ENCODE peak calls at places on chromosomes 16 and 17, in four cellular contexts. Z, X, J and O are unnamed samples.

GRCh38 chr17:50533720-50534148 is 1.2 kb downstream of the EPN3 start:
- DNase-seq in Z (no peak), X (no peak), J (no peak), O (no peak)

GRCh38 chr16:30434852-30435251 is 5.0 kb upstream of the DCTPP1 start:
- DNase-seq in Z (no peak), X (no peak), J (no peak), O (no peak)

GRCh38 chr17:83151442-83152220 is 72.2 kb downstream of the METRNL start:
- DNase-seq in Z (no peak), X (peak; percentile 10), J (no peak), O (no peak)

GRCh38 chr17:67718325-67718941 is 697 bp downstream of the NOL11 start:
- DNase-seq in Z (no peak), X (peak; percentile 39), J (peak; percentile 16), O (peak; percentile 13)

GRCh38 chr16:89951509-89951908 is 3.0 kb downstream of the DEF8 start:
- DNase-seq in Z (no peak), X (no peak), J (no peak), O (no peak)

GRCh38 chr17:7440823-7441174 is 1.5 kb downstream of the FGF11 start:
- DNase-seq in Z (no peak), X (peak; percentile 45), J (no peak), O (no peak)

GRCh38 chr17:82782657-82783207 is 30.9 kb downstream of the TBCD start:
- DNase-seq in Z (no peak), X (no peak), J (no peak), O (no peak)

GRCh38 chr17:61480414-61480807 is 28.2 kb downstream of the TBX4 start:
- DNase-seq in Z (no peak), X (no peak), J (no peak), O (no peak)

GRCh38 chr17:62630365-62631085 is 3.1 kb downstream of the MRC2 start:
- DNase-seq in Z (no peak), X (no peak), J (no peak), O (no peak)

GRCh38 chr16:48158296-48158695 is 2.5 kb upstream of the ABCC12 start:
- DNase-seq in Z (peak; percentile 12), X (peak; percentile 87), J (no peak), O (no peak)

GRCh38 chr17:63697341-63698286 is 2.3 kb downstream of the LIMD2 start:
- DNase-seq in Z (no peak), X (no peak), J (peak; percentile 78), O (peak; percentile 76)

GRCh38 chr17:77264617-77265230 is 124.0 kb downstream of the SEC14L1 start:
- DNase-seq in Z (no peak), X (no peak), J (no peak), O (no peak)

GRCh38 chr17:45376606-45377005 is 56.1 kb downstream of the ARHGAP27 start:
- DNase-seq in Z (no peak), X (no peak), J (no peak), O (no peak)

GRCh38 chr17:61770043-61770442 is 93.3 kb downstream of the BRIP1 start:
- DNase-seq in Z (no peak), X (no peak), J (no peak), O (no peak)

GRCh38 chr17:50634123-50634914 is at the start of gene ABCC3:
- DNase-seq in Z (no peak), X (peak; percentile 16), J (no peak), O (no peak)

GRCh38 chr16:70770968-70771552 is 29.9 kb downstream of the VAC14 start:
- DNase-seq in Z (no peak), X (no peak), J (peak; percentile 50), O (peak; percentile 46)

GRCh38 chr17:2821868-2822267 is 25.6 kb downstream of the RAP1GAP2 start:
- DNase-seq in Z (no peak), X (no peak), J (no peak), O (no peak)

GRCh38 chr16:75860654-75861053 is 134.4 kb upstream of the CPHXL start:
- DNase-seq in Z (no peak), X (no peak), J (no peak), O (no peak)

GRCh38 chr16:85998868-85999729 is 100.1 kb downstream of the IRF8 start:
- DNase-seq in Z (no peak), X (no peak), J (no peak), O (no peak)

GRCh38 chr16:64278196-64278595 is 843.7 kb downstream of the CDH11 start:
- DNase-seq in Z (no peak), X (peak; percentile 1), J (no peak), O (no peak)